ENCODE peak calls at places on chromosomes 4 and X, in six cellular contexts. U, D, F, S, W and C are unnamed samples.

GRCh38 chr4:168995537-168996295 is 14.3 kb downstream of the CBR4 start:
- DNase-seq in U (no peak), D (no peak), F (no peak), S (no peak), W (no peak), C (no peak)

GRCh38 chrX:148424570-148424969 is 75.8 kb upstream of the AFF2 start:
- DNase-seq in U (no peak), D (no peak), F (no peak), S (no peak), W (no peak), C (no peak)

GRCh38 chr4:85751907-85752306 is 277.0 kb downstream of the ARHGAP24 start:
- DNase-seq in U (no peak), D (no peak), F (no peak), S (no peak), W (no peak), C (no peak)

GRCh38 chrX:153905481-153906095 is 1.1 kb downstream of the AVPR2 start:
- DNase-seq in U (no peak), D (no peak), F (no peak), S (no peak), W (no peak), C (no peak)

GRCh38 chr4:143358923-143359694 is 22.4 kb downstream of the GAB1 start:
- DNase-seq in U (no peak), D (no peak), F (no peak), S (peak), W (no peak), C (peak)

GRCh38 chr4:38382492-38382891 is 281.5 kb upstream of the KLF3 start:
- DNase-seq in U (no peak), D (no peak), F (peak), S (no peak), W (no peak), C (no peak)

GRCh38 chr4:84167089-84167488 is 332.0 kb downstream of the NKX6-1 start:
- DNase-seq in U (no peak), D (peak), F (no peak), S (no peak), W (no peak), C (no peak)

GRCh38 chrX:148854351-148854750 is 353.9 kb downstream of the AFF2 start:
- DNase-seq in U (no peak), D (peak), F (no peak), S (no peak), W (no peak), C (no peak)

GRCh38 chr4:70559216-70559830 is 32.7 kb upstream of the AMBN start:
- DNase-seq in U (no peak), D (peak), F (peak), S (peak), W (peak), C (peak)

GRCh38 chr4:188008377-188008776 is 12.8 kb downstream of the ZFP42 start:
- DNase-seq in U (no peak), D (no peak), F (no peak), S (no peak), W (no peak), C (peak)

GRCh38 chrX:48945517-48946348 is 11.7 kb downstream of the OTUD5 start:
- DNase-seq in U (peak), D (peak), F (no peak), S (peak), W (peak), C (peak)

GRCh38 chrX:103464774-103465117 is 54.5 kb downstream of the RAB40A start:
- DNase-seq in U (peak), D (peak), F (peak), S (peak), W (peak), C (peak)

GRCh38 chrX:38656350-38656915 is 95.1 kb downstream of the TSPAN7 start:
- DNase-seq in U (no peak), D (no peak), F (peak), S (no peak), W (no peak), C (no peak)

GRCh38 chr4:110487873-110488272 is 11.9 kb downstream of the ENPEP start:
- DNase-seq in U (no peak), D (no peak), F (no peak), S (peak), W (peak), C (no peak)

GRCh38 chr4:41363384-41363981 is 106.8 kb downstream of the UCHL1 start:
- DNase-seq in U (no peak), D (no peak), F (no peak), S (no peak), W (no peak), C (peak)

GRCh38 chr4:26772096-26772495 is 88.5 kb upstream of the STIM2 start:
- DNase-seq in U (no peak), D (no peak), F (peak), S (no peak), W (no peak), C (no peak)

GRCh38 chr4:80243274-80244018 is 23.0 kb upstream of the FGF5 start:
- DNase-seq in U (no peak), D (peak), F (peak), S (no peak), W (no peak), C (no peak)

GRCh38 chr4:138090145-138090917 is 151.8 kb downstream of the SLC7A11 start:
- DNase-seq in U (no peak), D (peak), F (peak), S (peak), W (peak), C (peak)

GRCh38 chr4:137755033-137755471 is 222.8 kb upstream of the PCDH18 start:
- DNase-seq in U (no peak), D (no peak), F (no peak), S (no peak), W (no peak), C (peak)

GRCh38 chrX:23990455-23990854 is 36.5 kb downstream of the KLHL15 start:
- DNase-seq in U (no peak), D (no peak), F (no peak), S (no peak), W (no peak), C (no peak)

GRCh38 chrX:39816871-39817731 is 280.7 kb downstream of the BCOR start:
- DNase-seq in U (no peak), D (peak), F (no peak), S (no peak), W (no peak), C (no peak)

GRCh38 chr4:6900181-6900812 is 9.3 kb upstream of the TBC1D14 start:
- DNase-seq in U (no peak), D (no peak), F (no peak), S (no peak), W (no peak), C (no peak)

GRCh38 chr4:147950840-147951239 is 219.0 kb downstream of the ARHGAP10 start:
- DNase-seq in U (no peak), D (no peak), F (no peak), S (no peak), W (no peak), C (no peak)

GRCh38 chr4:3313556-3314228 is 20.9 kb downstream of the RGS12 start:
- DNase-seq in U (no peak), D (no peak), F (no peak), S (no peak), W (no peak), C (no peak)

GRCh38 chr4:11824557-11824956 is 395.9 kb upstream of the HS3ST1 start:
- DNase-seq in U (no peak), D (no peak), F (no peak), S (no peak), W (no peak), C (no peak)

GRCh38 chrX:23901805-23902204 is 5.9 kb downstream of the APOO start:
- DNase-seq in U (no peak), D (peak), F (peak), S (peak), W (peak), C (peak)

GRCh38 chr4:129231907-129232626 is 136.1 kb downstream of the C4orf33 start:
- DNase-seq in U (no peak), D (no peak), F (no peak), S (no peak), W (no peak), C (no peak)

GRCh38 chr4:1402516-1403101 is 3.6 kb downstream of the NKX1-1 start:
- DNase-seq in U (no peak), D (no peak), F (no peak), S (no peak), W (no peak), C (no peak)

GRCh38 chrX:150052226-150052625 is 113.9 kb upstream of the EOLA2 start:
- DNase-seq in U (no peak), D (no peak), F (no peak), S (no peak), W (no peak), C (no peak)

GRCh38 chrX:75784689-75785491 is at the start of gene MAGEE2:
- DNase-seq in U (no peak), D (no peak), F (peak), S (no peak), W (no peak), C (no peak)

GRCh38 chr4:174503079-174503724 is 19.1 kb downstream of the HPGD start:
- DNase-seq in U (no peak), D (no peak), F (no peak), S (no peak), W (no peak), C (no peak)

GRCh38 chr4:33959519-33959918 is 2284.8 kb downstream of the ARAP2 start:
- DNase-seq in U (no peak), D (no peak), F (no peak), S (no peak), W (peak), C (no peak)

GRCh38 chr4:145815626-145816025 is 123.0 kb downstream of the ZNF827 start:
- DNase-seq in U (no peak), D (no peak), F (no peak), S (no peak), W (no peak), C (no peak)

GRCh38 chr4:134952775-134953174 is 751.2 kb upstream of the PABPC4L start:
- DNase-seq in U (no peak), D (no peak), F (no peak), S (no peak), W (no peak), C (no peak)

GRCh38 chr4:8297141-8297601 is 27.6 kb downstream of the HTRA3 start:
- DNase-seq in U (no peak), D (no peak), F (no peak), S (no peak), W (no peak), C (no peak)